ENCODE peak calls at places on chromosomes 2 and 18, in eight cellular contexts. V is PC-9, F is cardiac muscle cell, X is right atrium auricular region, D is suprapubic skin, J is PC-3, T is mesenchymal stem cell, R is small intestine. B is an unnamed sample.
A peak's percentile ranks its signal among the peaks of the same experiment; 100 is the strongest.

GRCh38 chr2:215751200-215751910 is 262.0 kb downstream of the MREG start:
- DNase-seq in X (no peak), F (no peak), T (peak; percentile 88), D (no peak), R (no peak), J (peak; percentile 94), V (no peak), B (no peak)

GRCh38 chr2:101017371-101017770 is 15.3 kb downstream of the RPL31 start:
- DNase-seq in J (no peak), D (no peak), T (no peak), X (no peak), V (no peak), F (no peak), R (no peak), B (no peak)

GRCh38 chr18:55048892-55049291 is 89.6 kb upstream of the CCDC68 start:
- DNase-seq in J (peak; percentile 79), X (no peak), V (no peak), F (no peak), T (peak; percentile 33), R (no peak), D (no peak), B (no peak)

GRCh38 chr18:9147440-9148238 is 11.1 kb downstream of the ANKRD12 start:
- DNase-seq in F (peak; percentile 63), V (peak; percentile 29), T (peak; percentile 86), J (peak; percentile 78), R (peak; percentile 74), D (no peak), X (no peak), B (peak; percentile 34)

GRCh38 chr2:233803292-233803911 is 25.3 kb downstream of the MROH2A start:
- DNase-seq in D (peak; percentile 38), F (no peak), J (no peak), X (peak; percentile 36), R (no peak), V (no peak), T (no peak), B (no peak)

GRCh38 chr2:170996316-170996715 is 67.3 kb downstream of the GORASP2 start:
- DNase-seq in D (no peak), T (peak; percentile 37), V (no peak), X (no peak), R (no peak), F (no peak), J (no peak), B (no peak)

GRCh38 chr2:33488715-33489540 is 12.5 kb downstream of the RASGRP3 start:
- DNase-seq in X (no peak), J (no peak), D (no peak), R (no peak), T (no peak), F (no peak), V (no peak), B (no peak)

GRCh38 chr2:85745619-85746018 is 8.2 kb upstream of the ATOH8 start:
- DNase-seq in J (no peak), F (no peak), T (no peak), V (no peak), D (no peak), X (no peak), R (no peak), B (no peak)

GRCh38 chr18:46171331-46171730 is 67.1 kb downstream of the HAUS1 start:
- DNase-seq in F (peak; percentile 23), X (no peak), R (no peak), V (no peak), D (no peak), T (no peak), J (peak; percentile 36), B (no peak)

GRCh38 chr2:109266998-109267854 is 138.2 kb downstream of the SH3RF3 start:
- DNase-seq in F (no peak), R (no peak), J (peak; percentile 32), T (peak; percentile 62), V (no peak), D (no peak), X (no peak), B (no peak)

GRCh38 chr2:29723255-29724001 is 198.0 kb downstream of the ALK start:
- DNase-seq in J (peak; percentile 89), T (no peak), D (no peak), R (peak; percentile 39), F (no peak), V (no peak), X (no peak), B (no peak)

GRCh38 chr18:12768622-12769021 is 65.8 kb downstream of the PSMG2 start:
- DNase-seq in T (no peak), F (no peak), X (no peak), V (no peak), J (peak; percentile 25), D (no peak), R (no peak), B (no peak)

GRCh38 chr2:54103454-54104314 is 11.7 kb upstream of the ACYP2 start:
- DNase-seq in R (peak; percentile 55), J (peak; percentile 93), F (peak; percentile 43), T (peak; percentile 16), X (no peak), V (peak; percentile 83), D (no peak), B (peak; percentile 88)

GRCh38 chr2:31122133-31122532 is 16.1 kb downstream of the GALNT14 start:
- DNase-seq in V (no peak), J (no peak), F (no peak), T (no peak), D (no peak), X (no peak), R (no peak), B (no peak)

GRCh38 chr2:37005118-37005868 is 39.0 kb upstream of the STRN start:
- DNase-seq in V (no peak), X (no peak), T (peak; percentile 26), F (peak; percentile 28), D (no peak), R (peak; percentile 66), J (peak; percentile 54), B (no peak)

GRCh38 chr2:147646999-147647588 is 197.7 kb upstream of the ACVR2A start:
- DNase-seq in F (no peak), D (no peak), V (no peak), R (no peak), J (no peak), T (no peak), X (no peak), B (no peak)

GRCh38 chr2:60819155-60819862 is 62.1 kb upstream of the REL start:
- DNase-seq in J (no peak), X (peak; percentile 57), D (peak; percentile 60), R (peak; percentile 70), F (no peak), T (no peak), V (no peak), B (no peak)

GRCh38 chr2:21890041-21890440 is 766.3 kb downstream of the TDRD15 start:
- DNase-seq in J (no peak), R (no peak), D (no peak), V (no peak), F (no peak), X (no peak), T (no peak), B (no peak)

GRCh38 chr18:47968006-47968676 is 37.7 kb upstream of the SMAD2 start:
- DNase-seq in D (no peak), T (no peak), V (peak; percentile 20), X (no peak), F (peak; percentile 59), R (no peak), J (no peak), B (peak; percentile 21)

GRCh38 chr2:128327180-128327964 is 8.7 kb upstream of the HS6ST1 start:
- DNase-seq in V (no peak), R (no peak), D (no peak), T (no peak), F (no peak), X (peak; percentile 57), J (no peak), B (no peak)

DNA sequence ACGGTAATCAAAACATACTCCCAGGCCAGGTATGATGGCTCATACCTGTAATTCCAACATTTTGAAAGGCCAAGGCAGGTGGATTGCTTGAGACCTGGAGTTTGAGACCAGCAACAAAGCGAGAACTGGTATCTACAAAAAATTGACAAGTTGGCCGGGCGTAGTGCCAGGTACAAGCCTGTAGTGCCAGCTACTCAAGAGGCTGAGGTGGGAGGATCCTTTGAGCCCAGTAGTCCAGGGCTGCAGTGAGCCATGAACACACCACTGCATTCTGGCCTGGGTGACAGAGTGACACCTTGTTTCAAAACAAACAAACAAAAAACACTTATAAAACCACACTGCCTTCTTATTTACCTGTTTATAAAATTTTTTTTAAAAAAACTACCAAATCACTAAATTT is 80.8 kb downstream of the GAREM1 start:
- DNase-seq in V (no peak), T (no peak), R (peak; percentile 69), F (no peak), D (no peak), J (no peak), X (no peak), B (no peak)
- H3K36me3 ChIP-seq in V (no peaks in the 10 kb centered on the region), T (no peaks in the 10 kb centered on the region), R (no peaks in the 10 kb centered on the region), F (no peaks in the 10 kb centered on the region), D (no peaks in the 10 kb centered on the region), J (no peaks in the 10 kb centered on the region), X (no peaks in the 10 kb centered on the region), B (no peaks in the 10 kb centered on the region)

DNA sequence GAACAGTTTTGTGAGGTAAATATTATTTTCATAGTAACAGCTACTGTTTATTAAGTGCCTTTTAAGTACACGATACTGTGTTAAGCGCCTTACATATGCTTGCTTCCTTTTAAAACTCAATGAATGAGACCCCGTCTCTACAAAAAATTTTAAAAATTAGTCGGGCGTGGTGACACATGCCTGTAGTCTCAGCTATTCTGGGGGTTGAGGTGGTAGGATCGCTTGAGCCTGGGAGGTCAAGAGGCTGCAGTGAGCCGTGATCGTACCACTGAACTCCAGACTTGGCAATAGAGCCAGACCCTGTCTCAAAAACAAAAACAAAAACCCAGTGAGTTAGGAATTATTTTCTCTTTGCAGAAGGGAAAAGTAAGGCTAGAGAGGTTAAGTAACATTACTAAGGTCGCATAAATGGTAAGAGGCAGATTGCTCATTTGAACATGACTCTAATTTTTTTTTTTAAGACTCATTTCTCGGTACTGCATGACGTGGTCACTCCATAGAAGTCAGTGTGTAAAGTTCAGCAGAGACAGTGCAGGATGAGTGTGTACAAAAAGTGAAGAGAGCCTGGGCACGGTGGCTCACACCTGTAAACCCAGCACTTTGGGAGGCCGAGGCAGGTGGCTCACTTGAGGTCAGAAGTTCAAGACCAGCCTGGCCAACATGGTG is 1.1 kb downstream of the METAP1D start:
- DNase-seq in X (no peak), V (no peak), R (no peak), T (no peak), F (no peak), J (no peak), D (no peak), B (no peak)
- H3K4me3 ChIP-seq in X (no peak overlapping the region), V (peak overlapping the region; percentile 65), R (no peak overlapping the region), T (peak overlapping the region; percentile 96), F (peak overlapping the region; percentile 51), J (peak overlapping the region; percentile 74), D (peak overlapping the region; percentile 76), B (peak overlapping the region; percentile 85)

GRCh38 chr2:219468410-219469185 is 30.1 kb upstream of the GMPPA start:
- DNase-seq in X (no peak), J (no peak), T (no peak), D (no peak), F (no peak), V (no peak), R (no peak), B (no peak)
- H3K27me3 ChIP-seq in X (no peaks in the 10 kb centered on the region), J (no peaks in the 10 kb centered on the region), T (no peaks in the 10 kb centered on the region), D (no peaks in the 10 kb centered on the region), F (no peaks in the 10 kb centered on the region), V (no peaks in the 10 kb centered on the region), R (no peaks in the 10 kb centered on the region), B (no peaks in the 10 kb centered on the region)

DNA sequence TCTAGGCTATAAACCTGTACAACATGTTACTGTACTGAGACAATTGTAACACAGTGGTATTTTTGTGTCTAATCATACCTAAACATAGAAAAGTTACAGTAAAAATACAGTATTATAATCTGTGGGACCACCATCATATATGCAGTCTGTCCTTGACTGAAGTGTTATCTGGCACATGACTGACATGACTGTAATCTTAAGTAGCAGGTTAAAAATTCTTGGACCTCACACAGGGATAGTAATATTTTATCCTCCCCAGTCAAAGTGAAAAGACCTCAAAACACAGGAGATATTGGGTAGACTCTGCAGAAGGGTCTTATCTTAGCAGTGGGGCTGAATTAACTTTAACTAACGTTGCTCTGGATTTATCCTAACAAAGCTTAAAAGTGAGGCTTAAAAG is 4.9 kb upstream of the SCN9A start:
- DNase-seq in F (no peak), J (no peak), R (no peak), V (no peak), T (no peak), X (no peak), D (no peak), B (no peak)
- H3K36me3 ChIP-seq in F (no peaks in the 10 kb centered on the region), J (no peaks in the 10 kb centered on the region), R (no peaks in the 10 kb centered on the region), V (no peaks in the 10 kb centered on the region), T (no peaks in the 10 kb centered on the region), X (no peaks in the 10 kb centered on the region), D (no peaks in the 10 kb centered on the region), B (no peaks in the 10 kb centered on the region)